ENCODE peak calls at places on chromosomes 16 and 17, in five cellular contexts. N is transverse colon, C is psoas muscle, S is A549, H is foreskin keratinocyte. U is an unnamed sample.

GRCh38 chr16:57349212-57350031 is 9.2 kb upstream of the CCL22 start:
- DNase-seq in N (peak; percentile 32), C (no peak), S (no peak), H (no peak), U (no peak)

GRCh38 chr17:39776267-39776666 is 38.5 kb downstream of the GRB7 start:
- DNase-seq in N (no peak), C (no peak), S (no peak), H (no peak), U (no peak)

GRCh38 chr16:86046026-86046713 is 147.2 kb downstream of the IRF8 start:
- DNase-seq in N (peak; percentile 3), C (no peak), S (no peak), H (no peak), U (no peak)

GRCh38 chr16:60929-61878 is 7.6 kb downstream of the SNRNP25 start:
- DNase-seq in N (no peak), C (peak; percentile 54), S (no peak), H (no peak), U (no peak)

GRCh38 chr17:31808521-31808920 is 50.5 kb downstream of the COPRS start:
- DNase-seq in N (no peak), C (no peak), S (no peak), H (no peak), U (no peak)

GRCh38 chr17:35404360-35404759 is 27.9 kb downstream of the SLFN12 start:
- DNase-seq in N (no peak), C (no peak), S (peak; percentile 11), H (no peak), U (no peak)

GRCh38 chr17:8016632-8017424 is 14.4 kb downstream of the GUCY2D start:
- DNase-seq in N (peak; percentile 69), C (peak; percentile 70), S (peak; percentile 66), H (no peak), U (peak; percentile 64)

GRCh38 chr17:68732301-68732749 is 131.2 kb upstream of the FAM20A start:
- DNase-seq in N (no peak), C (no peak), S (no peak), H (no peak), U (no peak)

GRCh38 chr17:28041844-28042656 is 427 bp upstream of the NLK start:
- DNase-seq in N (no peak), C (no peak), S (no peak), H (no peak), U (no peak)

GRCh38 chr17:50979524-50979927 is 113.4 kb upstream of the TOB1 start:
- DNase-seq in N (no peak), C (no peak), S (no peak), H (no peak), U (no peak)

GRCh38 chr16:85654251-85655115 is 34.3 kb downstream of the GINS2 start:
- DNase-seq in N (no peak), C (peak; percentile 47), S (no peak), H (no peak), U (no peak)

GRCh38 chr16:48276102-48276501 is 28.8 kb upstream of the ABCC11 start:
- DNase-seq in N (no peak), C (no peak), S (no peak), H (no peak), U (no peak)

GRCh38 chr16:2852003-2852730 is 5.8 kb downstream of the PRSS22 start:
- DNase-seq in N (no peak), C (peak; percentile 34), S (no peak), H (no peak), U (no peak)

GRCh38 chr17:31190351-31190750 is 95.6 kb downstream of the NF1 start:
- DNase-seq in N (no peak), C (no peak), S (no peak), H (no peak), U (no peak)

GRCh38 chr17:74152591-74153455 is 50.7 kb upstream of the RPL38 start:
- DNase-seq in N (no peak), C (no peak), S (no peak), H (no peak), U (no peak)

GRCh38 chr16:4384497-4384896 is 12.8 kb downstream of the VASN start:
- DNase-seq in N (no peak), C (no peak), S (no peak), H (no peak), U (no peak)

GRCh38 chr16:59586331-59586730 is 852.2 kb upstream of the GOT2 start:
- DNase-seq in N (no peak), C (no peak), S (no peak), H (no peak), U (no peak)

GRCh38 chr16:2841606-2842339 is 11.7 kb downstream of the ZG16B start:
- DNase-seq in N (no peak), C (peak; percentile 44), S (no peak), H (no peak), U (no peak)

GRCh38 chr16:17364319-17365210 is 106.2 kb downstream of the XYLT1 start:
- DNase-seq in N (no peak), C (no peak), S (no peak), H (peak; percentile 70), U (no peak)

GRCh38 chr16:57084257-57084770 is 8.1 kb upstream of the CPNE2 start:
- DNase-seq in N (peak; percentile 72), C (peak; percentile 75), S (peak; percentile 81), H (no peak), U (peak; percentile 73)

GRCh38 chr17:73072254-73072962 is 20.1 kb downstream of the SLC39A11 start:
- DNase-seq in N (no peak), C (no peak), S (no peak), H (no peak), U (no peak)

GRCh38 chr17:73564856-73565255 is 79.4 kb downstream of the SDK2 start:
- DNase-seq in N (peak; percentile 17), C (no peak), S (no peak), H (no peak), U (no peak)

GRCh38 chr16:11783319-11784047 is 13.6 kb downstream of the ZC3H7A start:
- DNase-seq in N (no peak), C (no peak), S (no peak), H (no peak), U (no peak)

GRCh38 chr17:601462-602303 is 113.0 kb downstream of the VPS53 start:
- DNase-seq in N (peak; percentile 28), C (no peak), S (no peak), H (no peak), U (no peak)

GRCh38 chr17:41419712-41420111 is 4.7 kb downstream of the KRT37 start:
- DNase-seq in N (no peak), C (no peak), S (no peak), H (no peak), U (no peak)

GRCh38 chr17:41415833-41416335 is 8.5 kb downstream of the KRT37 start:
- DNase-seq in N (no peak), C (no peak), S (no peak), H (no peak), U (no peak)

GRCh38 chr17:41416478-41416877 is 7.9 kb downstream of the KRT37 start:
- DNase-seq in N (no peak), C (no peak), S (no peak), H (no peak), U (no peak)

GRCh38 chr17:41418116-41418860 is 6.1 kb downstream of the KRT37 start:
- DNase-seq in N (no peak), C (no peak), S (no peak), H (no peak), U (no peak)

DNA sequence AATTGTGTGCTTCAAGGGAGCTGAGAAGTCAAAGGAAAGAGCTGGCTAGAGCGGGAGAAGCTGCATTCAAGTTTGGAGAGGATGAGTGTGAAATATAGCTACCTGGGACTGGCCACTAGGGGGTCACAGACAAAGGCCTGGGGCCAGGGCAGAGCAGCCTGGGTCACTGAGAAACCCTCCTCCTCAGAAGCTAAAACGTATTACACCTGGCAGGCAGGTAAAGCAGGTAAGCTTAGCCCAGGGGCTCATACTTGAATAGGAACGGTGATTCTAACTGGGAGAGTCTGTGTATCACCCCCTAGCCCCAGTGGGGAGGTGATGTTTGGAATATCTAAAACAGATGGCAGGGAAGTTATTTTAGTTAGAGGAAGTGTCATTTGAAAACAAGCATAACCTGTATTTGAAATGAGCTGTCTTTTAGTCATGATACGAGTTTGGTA is 6.8 kb downstream of the KRT37 start:
- DNase-seq in N (no peak), C (no peak), S (no peak), H (peak; percentile 67), U (peak; percentile 30)
- TF ChIP-seq CTCF in N (no peak), C (peak; percentile 13), S (peak; percentile 36), H (peak; percentile 64), U (peak; percentile 51)

GRCh38 chr16:53893731-53894435 is 189.9 kb downstream of the FTO start:
- DNase-seq in N (peak; percentile 23), C (peak; percentile 60), S (peak; percentile 31), H (peak; percentile 45), U (no peak)
- TF ChIP-seq CTCF in N (no peak), C (no peak), S (no peak), H (no peak), U (no peak)

GRCh38 chr16:5604770-5605169 is 507.2 kb upstream of the EEF2KMT start:
- DNase-seq in N (no peak), C (no peak), S (peak; percentile 53), H (no peak), U (peak; percentile 13)
- TF ChIP-seq CTCF in N (peak; percentile 25), C (no peak), S (peak; percentile 23), H (no peak), U (peak; percentile 10)

GRCh38 chr16:74726736-74727135 is 26.1 kb upstream of the MLKL start:
- DNase-seq in N (peak; percentile 29), C (peak; percentile 7), S (peak; percentile 72), H (no peak), U (no peak)
- TF ChIP-seq CTCF in N (peak; percentile 48), C (no peak), S (peak; percentile 45), H (peak; percentile 64), U (peak; percentile 81)

GRCh38 chr16:79261461-79261860 is 339.1 kb downstream of the MAF start:
- DNase-seq in N (peak; percentile 52), C (peak; percentile 65), S (peak; percentile 22), H (no peak), U (peak; percentile 68)
- TF ChIP-seq CTCF in N (peak; percentile 35), C (peak; percentile 48), S (no peak), H (peak; percentile 36), U (peak; percentile 46)

GRCh38 chr16:80627108-80627507 is 86.3 kb downstream of the DYNLRB2 start:
- DNase-seq in N (no peak), C (no peak), S (no peak), H (no peak), U (no peak)
- TF ChIP-seq CTCF in N (no peak), C (no peak), S (no peak), H (no peak), U (no peak)

GRCh38 chr17:17523714-17524075 is 27.5 kb upstream of the RASD1 start:
- DNase-seq in N (no peak), C (no peak), S (no peak), H (no peak), U (no peak)

GRCh38 chr17:17525331-17525730 is 29.1 kb upstream of the RASD1 start:
- DNase-seq in N (no peak), C (peak; percentile 50), S (no peak), H (no peak), U (no peak)

GRCh38 chr17:17524091-17524490 is 27.9 kb upstream of the RASD1 start:
- DNase-seq in N (no peak), C (no peak), S (no peak), H (no peak), U (no peak)

GRCh38 chr17:17520599-17521232 is 24.5 kb upstream of the RASD1 start:
- DNase-seq in N (no peak), C (peak; percentile 47), S (no peak), H (no peak), U (no peak)

GRCh38 chr17:17523001-17523713 is 27.0 kb upstream of the RASD1 start:
- DNase-seq in N (no peak), C (peak; percentile 17), S (no peak), H (no peak), U (peak; percentile 38)
- TF ChIP-seq CTCF in N (no peak), C (no peak), S (no peak), H (no peak), U (no peak)

U was measured in endothelial cell.